ENCODE peak calls at places on chromosomes 1 and 21, in five cellular contexts. H is hepatocyte, Y is GM23248, N is OCI-LY7, J is HCT116. T is an unnamed sample.

GRCh38 chr1:75521658-75522057 is 89.3 kb downstream of the SLC44A5 start:
- DNase-seq in N (no peak), H (no peak), J (no peak), Y (no peak), T (no peak)

GRCh38 chr1:205976708-205977107 is 26.5 kb downstream of the RAB7B start:
- DNase-seq in Y (peak; percentile 70), N (no peak), H (peak; percentile 64), J (no peak), T (peak; percentile 23)

GRCh38 chr21:29248124-29248523 is 50.6 kb upstream of the BACH1 start:
- DNase-seq in Y (peak; percentile 67), N (no peak), H (no peak), J (no peak), T (no peak)

GRCh38 chr1:46549697-46550681 is 1.5 kb downstream of the KNCN start:
- DNase-seq in H (peak; percentile 58), N (peak; percentile 10), Y (peak; percentile 82), J (no peak), T (peak; percentile 26)

GRCh38 chr1:91281782-91282181 is 122.9 kb downstream of the HFM1 start:
- DNase-seq in H (no peak), Y (no peak), J (no peak), N (no peak), T (no peak)

GRCh38 chr1:55313903-55314302 is 98.7 kb upstream of the USP24 start:
- DNase-seq in J (no peak), Y (peak; percentile 42), H (no peak), N (no peak), T (no peak)

GRCh38 chr1:21295059-21295401 is 4.8 kb upstream of the ECE1 start:
- DNase-seq in H (no peak), N (no peak), Y (peak; percentile 57), J (peak; percentile 42), T (peak; percentile 33)

GRCh38 chr1:77888429-77889239 is at the start of gene NEXN:
- DNase-seq in H (peak; percentile 81), N (no peak), Y (peak; percentile 84), J (no peak), T (peak; percentile 48)

GRCh38 chr1:239368436-239369109 is 17.8 kb upstream of the CHRM3 start:
- DNase-seq in N (no peak), H (peak; percentile 46), J (no peak), Y (no peak), T (peak; percentile 78)

GRCh38 chr1:209222826-209223225 is 360.7 kb upstream of the CAMK1G start:
- DNase-seq in Y (no peak), J (no peak), N (no peak), H (no peak), T (no peak)

GRCh38 chr1:90671251-90671650 is 45.9 kb downstream of the BARHL2 start:
- DNase-seq in J (no peak), N (no peak), H (no peak), Y (no peak), T (no peak)

GRCh38 chr1:177274687-177275211 is 104.0 kb downstream of the BRINP2 start:
- DNase-seq in Y (peak; percentile 79), J (no peak), H (no peak), N (no peak), T (peak; percentile 74)

GRCh38 chr21:40373760-40374159 is 473.2 kb downstream of the DSCAM start:
- DNase-seq in Y (no peak), J (no peak), H (no peak), N (no peak), T (no peak)

GRCh38 chr1:35340519-35340918 is 72.0 kb downstream of the ZMYM4 start:
- DNase-seq in N (no peak), H (no peak), Y (no peak), J (no peak), T (no peak)

GRCh38 chr1:57156907-57157306 is 191.1 kb upstream of the C8B start:
- DNase-seq in J (no peak), Y (no peak), N (no peak), H (no peak), T (no peak)

GRCh38 chr1:111201275-111202090 is 1.0 kb upstream of the DENND2D start:
- DNase-seq in J (no peak), H (no peak), Y (no peak), N (no peak), T (no peak)

DNA sequence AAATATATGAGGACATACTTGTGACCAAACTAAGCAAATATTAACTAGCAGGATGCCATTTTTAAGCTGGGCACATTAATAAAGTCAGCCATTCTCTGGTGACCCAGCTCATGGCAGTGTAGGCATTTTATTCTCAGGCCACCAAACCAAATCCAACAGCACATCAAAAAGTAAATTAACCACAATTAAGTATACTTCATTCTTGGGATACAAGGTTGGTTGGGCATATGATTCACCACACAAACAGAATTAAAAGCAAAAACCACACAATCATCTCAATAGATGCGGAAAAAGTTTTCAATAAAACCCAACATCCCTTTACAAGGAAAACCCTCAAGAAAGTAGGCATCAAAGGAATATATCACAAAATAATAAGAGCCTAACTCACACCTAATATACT is 101.3 kb downstream of the FAF1 start:
- DNase-seq in H (no peak), J (no peak), N (no peak), Y (no peak), T (no peak)
- H3K9me2 ChIP-seq in H (no peaks in the 10 kb centered on the region), J (no peaks in the 10 kb centered on the region), N (no peaks in the 10 kb centered on the region), Y (no peaks in the 10 kb centered on the region), T (no peaks in the 10 kb centered on the region)

DNA sequence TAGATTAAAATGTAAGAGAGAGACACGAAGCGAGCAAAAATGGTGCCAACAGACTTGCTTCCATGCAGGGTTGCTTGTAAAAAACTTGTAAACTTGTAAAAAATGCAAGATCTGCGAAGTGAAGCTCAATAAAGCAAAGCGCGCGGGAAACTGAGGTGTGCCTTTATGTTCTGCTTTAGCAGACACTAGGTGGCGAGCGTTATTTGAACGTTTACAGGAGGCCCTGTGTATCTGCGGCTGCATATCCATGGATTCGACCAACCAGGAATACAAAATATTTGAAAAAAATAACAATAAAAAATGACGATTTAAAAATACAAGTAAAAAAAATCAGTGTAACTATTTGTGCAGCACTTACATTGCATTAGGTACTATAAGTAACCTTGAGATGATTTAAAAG is 1.5 kb downstream of the UBE2G2 start:
- DNase-seq in H (peak; percentile 70), Y (peak; percentile 82), N (peak; percentile 68), J (no peak), T (peak; percentile 75)
- H3K4me3 ChIP-seq in H (peak overlapping the region; percentile 86), Y (peak overlapping the region; percentile 97), N (peak overlapping the region; percentile 81), J (peak overlapping the region; percentile 88), T (peak overlapping the region; percentile 94)

DNA sequence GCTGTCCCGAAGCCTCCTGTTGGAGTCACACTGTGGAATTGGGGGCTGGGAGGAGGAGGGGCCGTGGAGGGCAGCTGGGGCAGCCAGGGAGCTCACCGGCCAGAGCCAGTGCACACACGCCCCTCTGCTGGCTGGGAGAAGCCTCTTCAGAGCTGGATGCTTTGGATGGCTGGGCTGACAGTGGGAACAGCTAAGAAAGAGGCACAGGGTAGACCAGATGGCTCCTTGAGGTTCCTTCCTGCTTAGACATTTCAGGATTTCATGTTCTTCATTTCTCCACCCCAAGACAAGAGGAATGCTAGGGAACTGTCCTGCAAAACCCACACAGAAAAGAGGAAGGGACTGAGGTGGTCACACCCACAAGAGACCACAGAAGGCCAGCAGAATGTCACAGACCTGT is 254.8 kb upstream of the VAMP3 start:
- DNase-seq in Y (peak; percentile 31), H (peak; percentile 41), J (peak; percentile 3), N (no peak), T (no peak)
- TF ChIP-seq EZH2phosphoT487 in Y (no peak), H (no peak), J (no peak), N (no peak), T (no peak)

GRCh38 chr1:212460376-212460775 is 27.7 kb downstream of the NENF start:
- DNase-seq in N (no peak), Y (no peak), H (no peak), J (no peak), T (no peak)
- H3K9me2 ChIP-seq in N (no peaks in the 10 kb centered on the region), Y (no peaks in the 10 kb centered on the region), H (no peaks in the 10 kb centered on the region), J (no peaks in the 10 kb centered on the region), T (no peaks in the 10 kb centered on the region)

DNA sequence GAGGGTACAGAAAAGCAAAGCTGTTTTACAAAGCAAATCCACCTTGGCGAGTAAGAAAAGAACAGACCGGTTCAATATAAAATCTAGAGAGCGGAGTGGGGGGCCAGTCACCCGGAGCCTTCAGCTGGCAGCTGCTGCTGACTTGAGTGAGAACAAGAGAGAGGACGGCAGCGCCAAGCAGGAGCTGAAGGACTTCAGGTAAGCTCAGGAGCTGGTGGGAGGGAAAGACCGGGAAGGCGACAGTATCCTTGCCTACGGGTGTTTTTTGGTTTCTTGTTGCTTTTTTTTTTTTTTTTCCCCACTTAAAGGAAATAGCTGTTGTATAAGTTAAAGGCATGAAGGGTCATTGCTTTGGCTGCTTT is 82.6 kb downstream of the PRDM2 start:
- DNase-seq in N (no peak), Y (peak; percentile 14), H (no peak), J (no peak), T (no peak)
- H3K4me3 ChIP-seq in N (no peak overlapping the region), Y (peak overlapping the region; percentile 56), H (no peak overlapping the region), J (no peak overlapping the region), T (no peak overlapping the region)

GRCh38 chr1:203126866-203127671 is 457 bp upstream of the ADORA1 start:
- DNase-seq in H (no peak), N (no peak), Y (peak; percentile 58), J (no peak), T (no peak)
- TF ChIP-seq EZH2phosphoT487 in H (no peak), N (no peak), Y (no peak), J (no peak), T (no peak)

DNA sequence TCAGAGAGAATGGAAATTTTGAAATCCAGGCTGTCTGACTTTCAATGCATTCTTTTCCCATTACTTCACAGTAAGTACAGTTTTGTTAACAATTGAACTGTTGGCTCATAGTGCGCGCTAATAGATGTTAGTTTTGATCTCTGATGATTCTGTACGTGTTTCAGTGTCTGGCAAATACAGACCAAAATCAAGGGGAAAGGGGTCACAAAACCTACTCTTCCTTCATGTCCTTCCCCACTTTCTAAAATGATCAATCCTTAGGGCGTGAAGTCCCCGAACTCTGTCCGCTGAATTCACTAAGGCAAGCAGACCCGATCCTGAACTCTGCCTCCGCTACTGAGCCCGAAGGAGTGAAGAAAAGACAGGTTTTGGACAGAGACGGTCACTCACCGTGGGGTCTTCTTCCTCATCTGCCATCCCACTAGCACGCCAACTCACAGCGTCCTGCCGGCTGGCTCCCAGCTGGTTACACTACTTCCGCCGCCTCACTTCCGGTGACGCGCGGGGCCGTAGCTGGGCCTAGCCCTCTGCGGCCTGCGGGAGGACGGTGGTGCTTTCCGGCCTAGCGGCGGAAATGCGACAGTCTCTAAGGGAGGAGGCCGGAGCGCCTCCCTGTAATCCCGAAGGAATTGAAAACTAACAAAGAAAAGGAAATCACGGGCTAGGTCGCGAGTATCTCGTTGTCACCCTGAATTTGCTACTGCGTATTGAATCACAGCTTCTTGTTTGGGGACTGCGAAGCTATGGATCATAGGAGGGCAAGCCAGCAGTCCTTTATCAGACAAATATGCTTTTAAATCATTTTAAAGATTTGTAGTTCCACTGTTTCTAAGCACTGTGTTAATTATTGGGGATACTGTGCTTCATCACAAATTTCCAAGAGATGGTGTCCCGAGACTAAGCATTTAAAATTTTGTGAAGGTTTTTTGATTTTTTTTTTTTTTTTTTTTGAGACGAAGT is at the start of gene TAF13:
- DNase-seq in H (peak; percentile 97), Y (peak; percentile 99), J (peak; percentile 88), N (peak; percentile 96), T (peak; percentile 95)
- H3K9me2 ChIP-seq in H (no peaks in the 10 kb centered on the region), Y (no peaks in the 10 kb centered on the region), J (no peaks in the 10 kb centered on the region), N (no peaks in the 10 kb centered on the region), T (no peaks in the 10 kb centered on the region)